ENCODE peak calls at places on chromosome 7, in four cellular contexts. W is gastrocnemius medialis, C is neuronal stem cell, H is stomach. D is an unnamed sample.

GRCh38 chr7:98051118-98051744 is 55.4 kb upstream of the LMTK2 start:
- DNase-seq in W (no peak), C (peak; percentile 14), H (peak; percentile 27), D (no peak)

GRCh38 chr7:42351313-42351935 is 114.4 kb upstream of the GLI3 start:
- DNase-seq in W (no peak), C (no peak), H (no peak), D (no peak)

GRCh38 chr7:121513105-121513504 is 117.0 kb upstream of the FAM3C start:
- DNase-seq in W (no peak), C (no peak), H (no peak), D (no peak)

GRCh38 chr7:74612015-74612829 is 45.3 kb upstream of the GTF2I start:
- DNase-seq in W (no peak), C (no peak), H (no peak), D (no peak)

GRCh38 chr7:26584964-26585650 is 279.3 kb downstream of the SKAP2 start:
- DNase-seq in W (no peak), C (no peak), H (no peak), D (no peak)

GRCh38 chr7:2892571-2892970 is 48.5 kb upstream of the GNA12 start:
- DNase-seq in W (no peak), C (no peak), H (no peak), D (no peak)

GRCh38 chr7:75711634-75712494 is 26.9 kb downstream of the HIP1 start:
- DNase-seq in W (no peak), C (no peak), H (no peak), D (no peak)

GRCh38 chr7:121352323-121352722 is 23.5 kb downstream of the WNT16 start:
- DNase-seq in W (no peak), C (no peak), H (no peak), D (no peak)

GRCh38 chr7:74579800-74580685 is 77.5 kb upstream of the GTF2I start:
- DNase-seq in W (no peak), C (no peak), H (peak; percentile 83), D (no peak)

GRCh38 chr7:103833401-103833800 is 156.1 kb downstream of the RELN start:
- DNase-seq in W (no peak), C (no peak), H (no peak), D (no peak)

GRCh38 chr7:114988755-114989154 is 66.9 kb downstream of the MDFIC start:
- DNase-seq in W (no peak), C (no peak), H (no peak), D (peak; percentile 79)

GRCh38 chr7:116524609-116525297 is at the start of gene CAV1:
- DNase-seq in W (peak; percentile 54), C (no peak), H (peak; percentile 65), D (peak; percentile 88)

GRCh38 chr7:41685684-41686083 is 17.2 kb downstream of the INHBA start:
- DNase-seq in W (no peak), C (no peak), H (no peak), D (no peak)

GRCh38 chr7:44811093-44811492 is 14.6 kb downstream of the PPIA start:
- DNase-seq in W (no peak), C (no peak), H (no peak), D (no peak)

GRCh38 chr7:84271550-84271949 is 77.0 kb upstream of the SEMA3A start:
- DNase-seq in W (no peak), C (no peak), H (no peak), D (no peak)

GRCh38 chr7:100435401-100436304 is 644 bp downstream of the PPP1R35 start:
- DNase-seq in W (no peak), C (no peak), H (peak; percentile 64), D (no peak)

GRCh38 chr7:130909161-130909836 is 175.3 kb upstream of the KLF14 start:
- DNase-seq in W (no peak), C (no peak), H (no peak), D (no peak)

GRCh38 chr7:91569702-91570457 is 305.6 kb downstream of the FZD1 start:
- DNase-seq in W (no peak), C (no peak), H (no peak), D (no peak)

GRCh38 chr7:2569421-2569820 is 10.6 kb downstream of the IQCE start:
- DNase-seq in W (no peak), C (no peak), H (no peak), D (no peak)

GRCh38 chr7:109751241-109751640 is 1181.6 kb downstream of the DNAJB9 start:
- DNase-seq in W (no peak), C (no peak), H (no peak), D (no peak)

GRCh38 chr7:23334482-23335056 is 35.4 kb downstream of the MALSU1 start:
- DNase-seq in W (no peak), C (no peak), H (peak; percentile 77), D (no peak)

GRCh38 chr7:20595971-20596370 is 19.5 kb upstream of the ABCB5 start:
- DNase-seq in W (no peak), C (no peak), H (no peak), D (no peak)

GRCh38 chr7:147523056-147523455 is 1067.5 kb upstream of the C7orf33 start:
- DNase-seq in W (no peak), C (no peak), H (no peak), D (no peak)

GRCh38 chr7:131620673-131621609 is 64.5 kb upstream of the PODXL start:
- DNase-seq in W (no peak), C (no peak), H (no peak), D (no peak)

GRCh38 chr7:43758029-43758860 is at the start of gene BLVRA:
- DNase-seq in W (peak; percentile 49), C (peak; percentile 61), H (peak; percentile 68), D (no peak)

GRCh38 chr7:139860090-139860773 is 31.2 kb downstream of the TBXAS1 start:
- DNase-seq in W (peak; percentile 20), C (no peak), H (no peak), D (peak; percentile 60)

GRCh38 chr7:99422625-99423024 is 13.9 kb downstream of the BUD31 start:
- DNase-seq in W (no peak), C (no peak), H (no peak), D (no peak)

GRCh38 chr7:8365499-8366110 is 67.8 kb upstream of the NXPH1 start:
- DNase-seq in W (no peak), C (peak; percentile 20), H (no peak), D (no peak)

GRCh38 chr7:38796636-38797501 is 112.1 kb downstream of the VPS41 start:
- DNase-seq in W (no peak), C (peak; percentile 49), H (peak; percentile 57), D (no peak)

GRCh38 chr7:108614903-108615302 is 45.2 kb downstream of the DNAJB9 start:
- DNase-seq in W (no peak), C (no peak), H (no peak), D (no peak)

DNA sequence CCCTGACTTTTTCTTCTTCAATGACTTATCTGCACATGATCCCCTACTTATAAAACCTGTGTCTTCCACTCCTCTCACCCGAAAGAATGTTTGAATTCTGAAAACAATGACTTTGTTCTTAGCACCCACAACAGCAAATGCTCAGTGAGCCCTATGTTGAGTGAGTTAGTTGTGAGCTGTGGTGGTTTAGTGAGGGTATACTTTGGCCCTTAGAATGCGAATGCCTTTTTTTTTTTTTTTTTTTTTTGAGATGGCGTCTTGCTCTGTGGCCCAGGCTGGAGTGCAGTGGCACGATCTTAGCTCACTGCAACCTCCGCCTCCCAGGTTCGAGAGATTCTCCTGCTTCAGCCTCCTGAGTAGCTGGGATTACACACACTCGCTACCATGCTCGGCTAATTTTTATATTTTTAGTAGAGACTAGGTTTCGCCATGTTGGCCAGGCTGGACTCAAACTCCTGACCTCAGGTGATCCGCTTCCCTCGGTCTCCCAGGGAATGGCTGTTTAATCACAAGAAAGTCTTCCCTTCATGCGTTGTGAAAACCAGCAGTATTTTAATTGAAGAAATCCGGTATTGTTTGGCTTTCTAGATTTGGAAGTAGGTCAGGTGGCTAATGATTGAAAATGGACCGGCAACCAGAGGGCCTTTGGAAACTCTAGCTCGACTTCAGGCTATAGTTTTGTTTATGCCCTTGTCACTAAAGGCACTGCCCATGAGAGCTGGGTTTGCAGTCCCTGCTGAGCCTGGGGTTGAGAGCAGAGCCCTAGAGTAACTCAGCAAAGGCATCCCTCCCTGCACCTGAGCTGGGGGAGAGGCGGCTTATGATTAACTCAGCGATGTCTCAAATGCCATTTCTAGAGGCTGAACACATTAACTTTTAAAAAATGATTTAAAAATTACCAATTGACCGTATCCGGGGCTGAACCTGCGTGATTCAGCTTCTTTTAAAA is 41.3 kb downstream of the CUX1 start:
- DNase-seq in W (no peak), C (no peak), H (no peak), D (no peak)
- H3K4me1 ChIP-seq in W (peaks cover 73% of the 10 kb centered on the region), C (peaks cover 4% of the 10 kb centered on the region), H (peaks cover 75% of the 10 kb centered on the region), D (no peaks in the 10 kb centered on the region)

DNA sequence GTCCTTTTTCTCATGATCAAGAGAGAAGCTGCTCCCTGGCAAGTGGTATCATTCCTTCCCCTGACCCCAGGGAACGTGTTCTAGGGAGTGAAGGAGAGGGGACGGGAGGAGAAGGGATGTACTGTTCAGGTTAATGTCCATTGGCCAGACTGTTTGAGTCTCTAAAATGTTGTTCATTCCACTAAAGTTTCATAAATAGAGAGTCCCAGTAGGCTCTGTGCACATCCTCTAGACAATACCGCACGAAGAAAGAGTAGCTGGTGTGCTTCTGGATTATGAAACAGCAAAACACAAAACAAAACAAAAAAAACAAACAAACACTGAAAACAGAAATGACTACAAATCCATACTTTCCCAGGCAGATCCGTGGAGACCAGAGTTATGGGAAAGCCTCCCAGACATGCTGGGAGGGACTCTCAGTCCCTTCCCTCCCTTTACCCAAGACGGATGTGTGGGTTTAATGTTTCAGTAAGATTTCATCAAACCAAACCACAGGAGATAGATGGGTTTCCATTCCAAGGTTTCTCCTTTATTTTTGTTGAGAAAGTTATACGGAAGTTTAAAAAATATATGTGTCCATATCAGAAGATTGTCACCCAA is 66.5 kb upstream of the TNS3 start:
- DNase-seq in W (no peak), C (no peak), H (no peak), D (no peak)
- H3K4me1 ChIP-seq in W (no peaks in the 10 kb centered on the region), C (peaks cover 2% of the 10 kb centered on the region), H (peaks cover 4% of the 10 kb centered on the region), D (peaks cover 17% of the 10 kb centered on the region)

DNA sequence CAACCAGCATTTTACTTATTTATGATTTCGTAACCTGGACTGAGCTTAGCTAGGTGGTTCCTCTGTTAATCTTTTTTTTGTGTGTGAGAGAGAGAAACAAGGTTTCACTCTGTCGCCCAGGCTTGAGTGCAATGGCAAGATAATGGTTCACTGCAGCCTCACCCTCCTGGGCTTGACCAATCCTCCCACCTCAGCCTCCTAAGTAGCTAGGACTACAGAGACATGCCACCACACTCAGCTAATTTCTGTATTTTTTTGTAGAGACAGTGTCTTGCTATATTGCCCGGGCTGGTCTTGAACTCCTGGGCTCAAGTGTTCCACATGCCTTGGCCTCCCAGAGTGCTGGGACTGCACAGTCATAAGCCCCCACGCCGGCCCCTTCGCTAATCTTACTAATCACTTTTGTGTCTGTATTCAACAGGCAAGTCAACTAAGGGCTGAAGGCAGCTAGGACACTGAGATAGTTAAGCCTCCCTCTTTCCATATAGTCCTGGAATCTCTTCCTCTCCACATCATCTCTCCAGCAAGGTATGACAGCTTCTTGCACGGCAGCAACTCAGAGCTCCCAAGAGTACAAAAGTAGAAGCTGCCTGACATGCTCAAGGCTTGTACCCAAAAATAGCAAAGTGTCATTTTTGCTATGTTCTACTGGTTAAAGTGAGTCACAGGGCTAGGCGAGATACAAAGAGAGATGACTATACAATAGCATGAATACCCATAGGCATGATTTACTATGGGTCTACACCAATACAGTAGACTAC is 11.3 kb downstream of the KMT2C start:
- DNase-seq in W (no peak), C (no peak), H (no peak), D (no peak)
- H3K4me1 ChIP-seq in W (peaks cover 54% of the 10 kb centered on the region), C (no peaks in the 10 kb centered on the region), H (peaks cover 57% of the 10 kb centered on the region), D (peaks cover 35% of the 10 kb centered on the region)

GRCh38 chr7:158704524-158705233 is at the start of gene NCAPG2:
- DNase-seq in W (peak; percentile 94), C (peak; percentile 96), H (peak; percentile 99), D (peak; percentile 96)

GRCh38 chr7:158706710-158707590 is 2.3 kb upstream of the NCAPG2 start:
- DNase-seq in W (no peak), C (no peak), H (no peak), D (no peak)

GRCh38 chr7:158705234-158705890 is 758 bp upstream of the NCAPG2 start:
- DNase-seq in W (no peak), C (no peak), H (no peak), D (no peak)

GRCh38 chr7:158706273-158706704 is 1.7 kb upstream of the NCAPG2 start:
- DNase-seq in W (no peak), C (no peak), H (no peak), D (no peak)

GRCh38 chr7:158707610-158708009 is 3.0 kb upstream of the NCAPG2 start:
- DNase-seq in W (no peak), C (no peak), H (no peak), D (no peak)
- H3K4me1 ChIP-seq in W (peaks cover 17% of the 10 kb centered on the region), C (peaks cover 16% of the 10 kb centered on the region), H (peaks cover 19% of the 10 kb centered on the region), D (no peaks in the 10 kb centered on the region)

D was measured in right atrium auricular region.